ENCODE peak calls at places on chromosome X, in eight cellular contexts. P is H1; F is brain microvascular endothelial cell; M is CD8-positive, alpha-beta memory T cell; T is cardiac muscle cell; Z is IMR-90; R is AG09309; A is upper lobe of right lung. B is an unnamed sample.

GRCh38 chrX:24168807-24169206 is 19.3 kb downstream of the ZFX start:
- DNase-seq in P (no peak), F (no peak), M (no peak), T (no peak), Z (no peak), R (no peak), A (no peak), B (no peak)

GRCh38 chrX:145773006-145773405 is 44.6 kb upstream of the SLITRK2 start:
- DNase-seq in P (no peak), F (no peak), M (no peak), T (no peak), Z (no peak), R (no peak), A (no peak), B (no peak)

GRCh38 chrX:67612231-67612630 is 68.4 kb downstream of the AR start:
- DNase-seq in P (no peak), F (no peak), M (no peak), T (no peak), Z (peak), R (no peak), A (no peak), B (no peak)

GRCh38 chrX:64206556-64207162 is 1.2 kb upstream of the AMER1 start:
- DNase-seq in P (no peak), F (no peak), M (no peak), T (peak), Z (peak), R (no peak), A (peak), B (no peak)

GRCh38 chrX:48996969-48997368 is 5.1 kb downstream of the GRIPAP1 start:
- DNase-seq in P (no peak), F (no peak), M (no peak), T (no peak), Z (no peak), R (no peak), A (no peak), B (no peak)

GRCh38 chrX:40496728-40497127 is 84.0 kb upstream of the ATP6AP2 start:
- DNase-seq in P (no peak), F (peak), M (no peak), T (peak), Z (peak), R (peak), A (no peak), B (no peak)

GRCh38 chrX:104913348-104913747 is 307.1 kb downstream of the TEX13A start:
- DNase-seq in P (no peak), F (no peak), M (no peak), T (peak), Z (no peak), R (no peak), A (no peak), B (no peak)

GRCh38 chrX:22135171-22135711 is 103.1 kb downstream of the PHEX start:
- DNase-seq in P (no peak), F (peak), M (no peak), T (peak), Z (peak), R (no peak), A (no peak), B (no peak)

GRCh38 chrX:13386636-13387035 is 66.8 kb upstream of the ATXN3L start:
- DNase-seq in P (no peak), F (no peak), M (no peak), T (no peak), Z (no peak), R (no peak), A (no peak), B (no peak)

GRCh38 chrX:152646961-152647360 is 9.3 kb downstream of the GABRQ start:
- DNase-seq in P (no peak), F (no peak), M (no peak), T (no peak), Z (no peak), R (no peak), A (no peak), B (no peak)

GRCh38 chrX:57681341-57681740 is 1.3 kb upstream of the NLRP2B start:
- DNase-seq in P (no peak), F (no peak), M (no peak), T (no peak), Z (no peak), R (no peak), A (no peak), B (no peak)

GRCh38 chrX:104641176-104641575 is 75.2 kb downstream of the IL1RAPL2 start:
- DNase-seq in P (no peak), F (no peak), M (no peak), T (no peak), Z (no peak), R (no peak), A (no peak), B (no peak)

GRCh38 chrX:82141942-82142341 is 940.0 kb downstream of the SH3BGRL start:
- DNase-seq in P (no peak), F (no peak), M (peak), T (no peak), Z (no peak), R (no peak), A (no peak), B (no peak)

GRCh38 chrX:49211074-49211473 is 11.1 kb upstream of the SYP start:
- DNase-seq in P (no peak), F (no peak), M (no peak), T (no peak), Z (no peak), R (no peak), A (no peak), B (no peak)

GRCh38 chrX:9533611-9534010 is 68.8 kb downstream of the TBL1X start:
- DNase-seq in P (no peak), F (no peak), M (no peak), T (no peak), Z (no peak), R (no peak), A (no peak), B (no peak)

GRCh38 chrX:13755254-13755653 is 20.7 kb downstream of the OFD1 start:
- DNase-seq in P (no peak), F (no peak), M (no peak), T (no peak), Z (no peak), R (no peak), A (no peak), B (no peak)

GRCh38 chrX:126770179-126770578 is 49.4 kb upstream of the PRR32 start:
- DNase-seq in P (no peak), F (no peak), M (no peak), T (no peak), Z (no peak), R (no peak), A (no peak), B (no peak)

GRCh38 chrX:132837126-132837525 is 121.3 kb downstream of the HS6ST2 start:
- DNase-seq in P (no peak), F (peak), M (no peak), T (peak), Z (no peak), R (no peak), A (no peak), B (no peak)

GRCh38 chrX:144801786-144802185 is 445.5 kb upstream of the SPANXN1 start:
- DNase-seq in P (no peak), F (peak), M (no peak), T (no peak), Z (no peak), R (peak), A (no peak), B (no peak)

GRCh38 chrX:37652053-37652452 is 33.5 kb upstream of the XK start:
- DNase-seq in P (no peak), F (no peak), M (no peak), T (no peak), Z (no peak), R (no peak), A (no peak), B (no peak)

GRCh38 chrX:12463873-12464272 is 325.6 kb downstream of the FRMPD4 start:
- DNase-seq in P (no peak), F (no peak), M (no peak), T (no peak), Z (no peak), R (no peak), A (no peak), B (no peak)

GRCh38 chrX:136879001-136879667 is 1.4 kb downstream of the RBMX start:
- DNase-seq in P (no peak), F (no peak), M (peak), T (peak), Z (no peak), R (no peak), A (no peak), B (no peak)

GRCh38 chrX:140501940-140502468 is 2.9 kb downstream of the SOX3 start:
- DNase-seq in P (no peak), F (no peak), M (no peak), T (no peak), Z (no peak), R (no peak), A (no peak), B (no peak)

GRCh38 chrX:65821721-65822496 is 154.5 kb downstream of the MSN start:
- DNase-seq in P (no peak), F (no peak), M (peak), T (peak), Z (no peak), R (no peak), A (peak), B (no peak)

GRCh38 chrX:15214614-15215013 is 55.3 kb downstream of the ASB9 start:
- DNase-seq in P (no peak), F (no peak), M (no peak), T (no peak), Z (no peak), R (no peak), A (no peak), B (no peak)

GRCh38 chrX:129360175-129360574 is 163.1 kb downstream of the SMARCA1 start:
- DNase-seq in P (no peak), F (peak), M (peak), T (peak), Z (peak), R (no peak), A (no peak), B (peak)

GRCh38 chrX:8139713-8140112 is 31.4 kb downstream of the VCX2 start:
- DNase-seq in P (no peak), F (peak), M (no peak), T (peak), Z (no peak), R (no peak), A (no peak), B (no peak)

GRCh38 chrX:132004728-132005127 is 18.4 kb upstream of the STK26 start:
- DNase-seq in P (no peak), F (no peak), M (no peak), T (peak), Z (no peak), R (no peak), A (no peak), B (no peak)

GRCh38 chrX:3939967-3940610 is 226.6 kb upstream of the PRKX start:
- DNase-seq in P (no peak), F (peak), M (peak), T (peak), Z (peak), R (no peak), A (no peak), B (peak)

GRCh38 chrX:71128915-71129765 is 10.7 kb downstream of the MED12 start:
- DNase-seq in P (no peak), F (peak), M (peak), T (peak), Z (peak), R (no peak), A (peak), B (no peak)

GRCh38 chrX:43562372-43562771 is 93.7 kb upstream of the MAOA start:
- DNase-seq in P (no peak), F (no peak), M (no peak), T (no peak), Z (no peak), R (no peak), A (no peak), B (no peak)

GRCh38 chrX:114050075-114050796 is 533.6 kb upstream of the HTR2C start:
- DNase-seq in P (no peak), F (no peak), M (no peak), T (no peak), Z (no peak), R (no peak), A (no peak), B (no peak)

GRCh38 chrX:114051667-114052315 is 532.1 kb upstream of the HTR2C start:
- DNase-seq in P (no peak), F (no peak), M (no peak), T (no peak), Z (no peak), R (no peak), A (no peak), B (no peak)

GRCh38 chrX:114047558-114047957 is 536.3 kb upstream of the HTR2C start:
- DNase-seq in P (no peak), F (no peak), M (no peak), T (no peak), Z (no peak), R (no peak), A (no peak), B (no peak)

GRCh38 chrX:114049063-114049462 is 534.8 kb upstream of the HTR2C start:
- DNase-seq in P (no peak), F (no peak), M (no peak), T (no peak), Z (no peak), R (no peak), A (no peak), B (no peak)

GRCh38 chrX:114046695-114047279 is 537.1 kb upstream of the HTR2C start:
- DNase-seq in P (no peak), F (no peak), M (no peak), T (no peak), Z (no peak), R (no peak), A (no peak), B (no peak)
- H3K4me3 ChIP-seq in P (no peak), F (no peak), M (no peak), T (no peak), Z (no peak), R (no peak), A (no peak), B (no peak)

GRCh38 chrX:130994671-130995070 is 63.5 kb upstream of the ARHGAP36 start:
- DNase-seq in P (no peak), F (peak), M (peak), T (peak), Z (peak), R (no peak), A (no peak), B (peak)
- H3K4me3 ChIP-seq in P (no peak), F (no peak), M (no peak), T (no peak), Z (no peak), R (no peak), A (no peak), B (no peak)

GRCh38 chrX:153687121-153688039 is at the start of gene SLC6A8:
- DNase-seq in P (no peak), F (peak), M (peak), T (peak), Z (peak), R (no peak), A (peak), B (no peak)

GRCh38 chrX:153689654-153690465 is 2.1 kb downstream of the SLC6A8 start:
- DNase-seq in P (no peak), F (no peak), M (no peak), T (no peak), Z (peak), R (no peak), A (no peak), B (no peak)

GRCh38 chrX:153688900-153689590 is 1.3 kb downstream of the SLC6A8 start:
- DNase-seq in P (no peak), F (no peak), M (no peak), T (peak), Z (peak), R (no peak), A (no peak), B (no peak)

GRCh38 chrX:153688071-153688470 is 345 bp downstream of the SLC6A8 start:
- DNase-seq in P (no peak), F (no peak), M (no peak), T (no peak), Z (no peak), R (no peak), A (no peak), B (no peak)

GRCh38 chrX:153688534-153688899 is 791 bp downstream of the SLC6A8 start:
- DNase-seq in P (no peak), F (no peak), M (no peak), T (no peak), Z (no peak), R (no peak), A (no peak), B (no peak)
- H3K4me3 ChIP-seq in P (peak), F (peak), M (no peak), T (peak), Z (peak), R (peak), A (peak), B (peak)

GRCh38 chrX:153725832-153726285 is 1.2 kb downstream of the ABCD1 start:
- DNase-seq in P (no peak), F (no peak), M (no peak), T (no peak), Z (no peak), R (no peak), A (no peak), B (no peak)
- H3K4me3 ChIP-seq in P (no peak), F (no peak), M (no peak), T (no peak), Z (no peak), R (peak), A (peak), B (no peak)

GRCh38 chrX:74422029-74422352 is 698 bp downstream of the SLC16A2 start:
- DNase-seq in P (no peak), F (no peak), M (peak), T (no peak), Z (no peak), R (no peak), A (no peak), B (no peak)
- H3K4me3 ChIP-seq in P (peak), F (peak), M (no peak), T (peak), Z (peak), R (peak), A (peak), B (no peak)

GRCh38 chrX:17848545-17849265 is 12.4 kb downstream of the RAI2 start:
- DNase-seq in P (no peak), F (no peak), M (no peak), T (no peak), Z (no peak), R (no peak), A (no peak), B (no peak)

GRCh38 chrX:17854069-17854468 is 7.0 kb downstream of the RAI2 start:
- DNase-seq in P (no peak), F (no peak), M (no peak), T (no peak), Z (no peak), R (no peak), A (no peak), B (no peak)

GRCh38 chrX:17846045-17846444 is 15.1 kb downstream of the RAI2 start:
- DNase-seq in P (no peak), F (no peak), M (no peak), T (no peak), Z (no peak), R (no peak), A (no peak), B (no peak)

GRCh38 chrX:17854521-17854920 is 6.6 kb downstream of the RAI2 start:
- DNase-seq in P (no peak), F (no peak), M (no peak), T (no peak), Z (no peak), R (no peak), A (no peak), B (no peak)

GRCh38 chrX:17851854-17852253 is 9.2 kb downstream of the RAI2 start:
- DNase-seq in P (no peak), F (no peak), M (no peak), T (no peak), Z (no peak), R (no peak), A (no peak), B (no peak)
- H3K4me3 ChIP-seq in P (no peak), F (no peak), M (no peak), T (no peak), Z (no peak), R (no peak), A (no peak), B (no peak)

DNA sequence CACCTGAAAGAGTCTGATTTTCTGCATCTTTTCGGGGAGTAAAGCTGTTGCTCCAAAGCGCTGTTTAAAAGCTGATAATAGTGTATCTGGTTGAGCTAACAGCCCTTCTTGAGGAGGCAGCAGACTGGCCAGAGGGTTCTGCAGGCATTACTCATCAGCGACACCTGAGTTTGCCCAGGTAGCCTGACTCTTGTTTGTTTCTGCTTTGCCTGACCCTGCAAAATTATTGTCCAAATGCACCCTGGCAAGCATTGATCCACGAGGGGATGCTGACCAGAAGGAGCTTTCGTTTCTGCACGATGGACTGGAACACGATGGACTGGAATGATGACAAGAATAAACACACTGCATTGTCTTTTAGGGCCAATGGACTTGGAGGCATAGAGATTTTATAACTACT is 6.2 kb downstream of the CD99 start:
- DNase-seq in P (no peak), F (no peak), M (no peak), T (no peak), Z (no peak), R (no peak), A (no peak), B (no peak)
- H3K4me3 ChIP-seq in P (no peak), F (no peak), M (peak), T (no peak), Z (no peak), R (no peak), A (no peak), B (peak)

B was measured in SK-N-MC.